ENCODE peak calls at places on chromosomes 7 and 10, in seven cellular contexts. E is neuronal stem cell, O is H9, R is mesenchymal stem cell, I is mesendoderm, Z is trophoblast cell, X is H1. J is an unnamed sample.

GRCh38 chr7:102024005-102024768 is 206.8 kb downstream of the CUX1 start:
- DNase-seq in R (no peak), I (peak; percentile 31), O (no peak), Z (no peak), E (no peak), X (no peak), J (peak; percentile 11)

GRCh38 chr7:2217716-2218443 is 14.9 kb downstream of the MAD1L1 start:
- DNase-seq in X (no peak), R (no peak), Z (no peak), O (no peak), E (no peak), I (no peak), J (peak; percentile 9)

GRCh38 chr10:109902992-109903947 is 20.0 kb downstream of the XPNPEP1 start:
- DNase-seq in I (no peak), R (peak; percentile 45), E (no peak), X (no peak), Z (no peak), O (peak; percentile 9), J (peak; percentile 59)

GRCh38 chr10:86393401-86393800 is 26.8 kb upstream of the GRID1 start:
- DNase-seq in E (no peak), R (no peak), Z (no peak), O (no peak), X (no peak), I (no peak), J (no peak)

GRCh38 chr7:19352271-19352670 is 207.1 kb upstream of the FERD3L start:
- DNase-seq in E (no peak), R (no peak), I (no peak), Z (no peak), O (no peak), X (no peak), J (no peak)

GRCh38 chr7:44587843-44588711 is 6.0 kb upstream of the TMED4 start:
- DNase-seq in Z (peak; percentile 31), I (no peak), E (no peak), O (no peak), X (no peak), R (peak; percentile 71), J (peak; percentile 66)

GRCh38 chr7:136897676-136898075 is 29.2 kb downstream of the CHRM2 start:
- DNase-seq in X (no peak), I (no peak), Z (no peak), O (no peak), R (no peak), E (no peak), J (no peak)

GRCh38 chr10:413662-414071 is 275.8 kb downstream of the DIP2C start:
- DNase-seq in X (no peak), O (no peak), E (no peak), Z (no peak), R (no peak), I (no peak), J (no peak)

GRCh38 chr7:108072739-108073138 is 57.4 kb downstream of the LAMB4 start:
- DNase-seq in X (no peak), R (no peak), I (no peak), E (no peak), O (no peak), Z (no peak), J (no peak)

GRCh38 chr10:17144757-17145156 is 15.1 kb upstream of the CUBN start:
- DNase-seq in E (no peak), X (no peak), Z (no peak), I (no peak), R (no peak), O (no peak), J (peak; percentile 55)

GRCh38 chr7:97043281-97043680 is 18.6 kb upstream of the DLX5 start:
- DNase-seq in O (no peak), X (no peak), R (no peak), Z (peak; percentile 83), E (no peak), I (peak; percentile 25), J (peak; percentile 7)

GRCh38 chr10:86127274-86127819 is 239.2 kb downstream of the GRID1 start:
- DNase-seq in R (no peak), I (no peak), O (no peak), X (no peak), Z (no peak), E (no peak), J (no peak)

GRCh38 chr10:114418109-114418508 is 13.8 kb upstream of the AFAP1L2 start:
- DNase-seq in I (no peak), O (no peak), X (no peak), Z (no peak), E (no peak), R (no peak), J (no peak)

GRCh38 chr7:20797174-20798080 is 10.7 kb upstream of the SP8 start:
- DNase-seq in Z (peak; percentile 24), R (no peak), I (peak; percentile 84), E (no peak), X (no peak), O (no peak), J (no peak)

GRCh38 chr10:132626019-132626760 is 88.6 kb downstream of the INPP5A start:
- DNase-seq in I (no peak), E (no peak), X (no peak), Z (no peak), R (no peak), O (no peak), J (no peak)

GRCh38 chr10:95531994-95532399 is 29.2 kb downstream of the SORBS1 start:
- DNase-seq in I (peak; percentile 45), E (no peak), R (no peak), Z (no peak), X (no peak), O (no peak), J (no peak)

GRCh38 chr10:110600487-110601101 is 33.1 kb downstream of the SMC3 start:
- DNase-seq in R (peak; percentile 76), O (peak; percentile 45), I (peak; percentile 88), E (peak; percentile 37), X (peak; percentile 27), Z (peak; percentile 25), J (peak; percentile 71)

GRCh38 chr10:51706225-51706624 is 6.8 kb upstream of the CSTF2T start:
- DNase-seq in Z (no peak), I (no peak), R (no peak), X (no peak), O (no peak), E (no peak), J (peak; percentile 84)

GRCh38 chr7:43004076-43004475 is 71.9 kb downstream of the MRPL32 start:
- DNase-seq in Z (no peak), R (peak; percentile 14), O (no peak), E (no peak), X (no peak), I (no peak), J (no peak)

GRCh38 chr10:43598447-43598846 is 7.8 kb upstream of the ZNF485 start:
- DNase-seq in O (no peak), E (no peak), X (no peak), I (no peak), R (no peak), Z (no peak), J (peak; percentile 58)

GRCh38 chr10:9608592-9608991 is 1409.1 kb upstream of the CELF2 start:
- DNase-seq in X (no peak), E (no peak), Z (no peak), O (no peak), R (peak; percentile 53), I (peak; percentile 18), J (peak; percentile 50)

GRCh38 chr10:24889636-24890035 is 62.8 kb downstream of the PRTFDC1 start:
- DNase-seq in I (no peak), X (no peak), E (no peak), R (no peak), O (no peak), Z (no peak), J (no peak)
- H3K4me2 ChIP-seq in I (no peak overlapping the region), X (no peak overlapping the region), E (no peak overlapping the region), R (no peak overlapping the region), O (no peak overlapping the region), Z (no peak overlapping the region), J (no peak overlapping the region)

GRCh38 chr10:74738543-74738942 is 87.9 kb upstream of the KAT6B start:
- DNase-seq in I (no peak), O (no peak), X (no peak), Z (no peak), E (no peak), R (no peak), J (no peak)
- H2BK5ac ChIP-seq in I (no peak overlapping the region), O (no peak overlapping the region), X (no peak overlapping the region), Z (no peak overlapping the region), E (no peak overlapping the region), R (no peak overlapping the region), J (no peak overlapping the region)

DNA sequence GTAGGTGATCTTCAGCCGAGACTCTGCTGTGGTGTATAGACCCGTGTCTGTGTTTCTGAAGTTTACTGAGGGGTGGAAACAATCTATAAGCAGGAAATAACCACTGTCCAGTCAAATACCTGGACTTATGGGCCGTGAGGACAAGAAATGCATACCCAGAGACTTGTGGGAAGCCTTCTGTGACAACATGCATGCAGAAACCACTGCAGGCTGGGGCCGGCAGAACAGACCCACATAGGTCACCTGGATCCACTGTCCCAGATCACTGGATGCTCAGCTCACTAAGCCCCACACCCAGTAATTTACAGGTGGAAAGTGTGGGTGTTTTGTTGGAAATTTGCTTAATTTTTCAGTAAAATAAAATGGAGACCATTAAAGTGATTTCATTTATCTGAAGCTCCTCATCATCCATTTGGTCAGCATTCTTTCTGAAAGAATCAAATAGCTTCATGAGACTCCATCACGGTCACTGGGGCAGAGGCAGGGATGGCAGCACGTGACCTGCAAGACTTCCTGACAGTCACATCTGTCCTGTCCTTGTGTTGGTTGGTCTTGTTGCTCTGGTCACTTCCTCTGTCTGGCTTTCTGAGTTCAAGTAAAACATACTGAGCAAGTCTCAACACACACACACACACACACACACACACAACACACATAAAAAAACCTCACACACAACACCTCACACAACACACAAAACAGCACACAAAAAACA is 108.3 kb downstream of the TNS3 start:
- DNase-seq in I (no peak), X (no peak), Z (no peak), E (no peak), O (no peak), R (no peak), J (peak; percentile 58)
- H3K4me2 ChIP-seq in I (no peak overlapping the region), X (no peak overlapping the region), Z (no peak overlapping the region), E (no peak overlapping the region), O (no peak overlapping the region), R (no peak overlapping the region), J (no peak overlapping the region)

GRCh38 chr7:94675356-94675755 is 19.4 kb upstream of the SGCE start:
- DNase-seq in O (no peak), X (no peak), E (no peak), R (no peak), I (no peak), Z (no peak), J (peak; percentile 12)

GRCh38 chr7:94679341-94679740 is 23.4 kb upstream of the SGCE start:
- DNase-seq in E (no peak), I (no peak), X (no peak), R (no peak), O (no peak), Z (no peak), J (peak; percentile 59)

GRCh38 chr7:94671444-94672235 is 15.7 kb upstream of the SGCE start:
- DNase-seq in R (no peak), Z (no peak), E (no peak), O (no peak), I (no peak), X (no peak), J (no peak)

DNA sequence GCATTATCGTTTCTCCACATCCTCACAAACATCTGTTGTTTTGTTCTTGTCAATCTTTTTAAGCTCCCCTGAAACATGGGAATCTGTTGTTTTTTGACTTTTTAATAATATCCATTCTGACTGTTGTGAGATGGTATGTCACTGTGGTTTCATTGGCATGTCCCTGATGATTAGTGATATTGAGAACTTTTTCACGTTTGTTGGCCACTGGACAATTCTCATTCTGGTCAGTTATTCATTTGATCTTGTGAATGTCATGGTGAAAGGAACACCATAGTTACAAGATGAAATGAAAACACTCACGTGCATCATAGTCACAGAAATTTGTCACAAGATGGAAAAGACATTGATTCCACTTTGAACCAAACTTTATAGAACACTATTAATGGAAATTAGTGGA is 20.5 kb upstream of the SGCE start:
- DNase-seq in I (no peak), O (no peak), Z (no peak), E (no peak), R (no peak), X (no peak), J (no peak)
- H2BK5ac ChIP-seq in I (no peak overlapping the region), O (no peak overlapping the region), Z (no peak overlapping the region), E (no peak overlapping the region), R (no peak overlapping the region), X (no peak overlapping the region), J (no peak overlapping the region)